ENCODE peak calls at places on chromosomes 6 and 20, in six cellular contexts. J is mammary epithelial cell, N is MM.1S, Z is thoracic aorta, U is A549, Y is stomach. Q is an unnamed sample.

GRCh38 chr6:119308048-119308570 is 41.5 kb downstream of the MAN1A1 start:
- DNase-seq in Z (no peak), Y (no peak), J (peak; percentile 55), N (no peak), U (no peak), Q (no peak)

GRCh38 chr20:31945790-31946189 is 6.1 kb downstream of the PDRG1 start:
- DNase-seq in Z (no peak), U (no peak), J (no peak), N (no peak), Y (no peak), Q (no peak)

GRCh38 chr6:37110455-37111155 is 59.3 kb upstream of the PIM1 start:
- DNase-seq in U (no peak), N (no peak), Y (no peak), J (no peak), Z (no peak), Q (no peak)

GRCh38 chr6:170023620-170024521 is 267.0 kb downstream of the DLL1 start:
- DNase-seq in Z (no peak), Y (peak; percentile 22), U (no peak), N (no peak), J (no peak), Q (no peak)

GRCh38 chr6:84764332-84765049 is at the start of gene TBX18:
- DNase-seq in N (no peak), Y (peak; percentile 39), J (peak; percentile 95), U (peak; percentile 67), Z (peak; percentile 91), Q (no peak)

GRCh38 chr6:11341867-11342266 is 109.4 kb upstream of the NEDD9 start:
- DNase-seq in U (no peak), Z (no peak), N (no peak), J (peak; percentile 72), Y (no peak), Q (no peak)

GRCh38 chr6:147712841-147713240 is 204.4 kb downstream of the SAMD5 start:
- DNase-seq in Z (no peak), N (no peak), U (no peak), Y (no peak), J (no peak), Q (no peak)

GRCh38 chr6:43076928-43077809 is 1.1 kb downstream of the PTK7 start:
- DNase-seq in N (no peak), U (no peak), Y (no peak), J (peak; percentile 67), Z (no peak), Q (no peak)

GRCh38 chr6:101286146-101286545 is 107.4 kb upstream of the GRIK2 start:
- DNase-seq in Y (no peak), N (no peak), J (no peak), U (no peak), Z (no peak), Q (no peak)

DNA sequence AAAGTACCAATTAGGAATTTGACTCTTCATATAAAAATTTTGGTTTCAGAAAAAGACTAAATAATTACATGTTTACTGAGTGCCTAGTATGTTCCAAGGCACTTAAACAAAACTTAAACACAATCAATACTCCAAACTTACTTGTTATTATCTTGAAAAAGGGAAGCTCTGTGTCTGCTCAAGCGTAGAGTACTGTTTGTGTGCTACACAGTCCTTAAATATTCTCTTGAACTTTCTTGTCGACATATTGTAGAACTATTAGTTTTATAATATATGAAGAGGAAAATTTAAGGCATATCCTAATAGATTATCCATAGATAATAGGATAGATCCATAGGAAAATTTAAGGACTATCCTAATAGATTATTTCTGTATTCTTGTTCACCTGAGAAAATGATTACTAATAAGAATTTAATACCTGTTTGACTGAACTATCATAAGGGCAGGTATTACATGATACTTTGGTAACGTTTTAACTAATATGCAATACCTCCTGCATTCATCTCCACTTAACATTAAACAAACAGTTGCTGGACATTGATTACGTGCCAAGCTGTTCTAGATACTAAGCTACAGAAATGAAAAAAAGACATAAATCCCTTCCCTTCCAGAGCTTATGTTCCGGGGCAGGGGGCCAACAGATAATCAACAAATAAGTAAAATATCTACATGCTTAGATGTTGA is 115.1 kb upstream of the BCLAF1 start:
- DNase-seq in Z (no peak), N (no peak), Y (no peak), J (no peak), U (no peak), Q (no peak)
- H3K4me1 ChIP-seq in Z (peaks cover 14% of the 10 kb centered on the region), N (peaks cover 13% of the 10 kb centered on the region), Y (no peaks in the 10 kb centered on the region), J (peaks cover 27% of the 10 kb centered on the region), U (peaks cover 76% of the 10 kb centered on the region), Q (no peaks in the 10 kb centered on the region)

DNA sequence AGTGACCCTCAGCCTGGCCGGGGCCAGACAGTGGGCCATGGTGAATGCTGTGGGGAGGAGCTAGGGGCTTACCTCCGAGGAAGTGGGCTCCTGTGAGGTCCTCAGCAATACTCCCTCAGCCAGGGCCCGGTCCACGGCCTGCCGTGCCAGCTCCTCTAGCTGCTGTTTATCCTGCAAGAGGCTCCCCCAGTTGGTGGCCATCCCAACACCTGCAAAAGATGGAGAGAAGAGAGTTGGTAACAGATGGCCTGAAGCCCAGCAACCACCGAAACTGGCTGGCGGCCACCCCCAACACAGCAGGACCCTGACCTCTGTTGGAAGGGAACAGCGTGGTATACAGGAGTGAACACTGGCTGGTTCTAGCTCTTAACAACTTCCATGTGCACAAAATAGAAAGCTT is 4.0 kb downstream of the GSS start:
- DNase-seq in Z (no peak), J (no peak), U (no peak), Y (no peak), N (no peak), Q (no peak)
- H3K4me1 ChIP-seq in Z (peaks cover 15% of the 10 kb centered on the region), J (peaks cover 10% of the 10 kb centered on the region), U (peaks cover 11% of the 10 kb centered on the region), Y (peaks cover 9% of the 10 kb centered on the region), N (peaks cover 8% of the 10 kb centered on the region), Q (peaks cover 13% of the 10 kb centered on the region)

DNA sequence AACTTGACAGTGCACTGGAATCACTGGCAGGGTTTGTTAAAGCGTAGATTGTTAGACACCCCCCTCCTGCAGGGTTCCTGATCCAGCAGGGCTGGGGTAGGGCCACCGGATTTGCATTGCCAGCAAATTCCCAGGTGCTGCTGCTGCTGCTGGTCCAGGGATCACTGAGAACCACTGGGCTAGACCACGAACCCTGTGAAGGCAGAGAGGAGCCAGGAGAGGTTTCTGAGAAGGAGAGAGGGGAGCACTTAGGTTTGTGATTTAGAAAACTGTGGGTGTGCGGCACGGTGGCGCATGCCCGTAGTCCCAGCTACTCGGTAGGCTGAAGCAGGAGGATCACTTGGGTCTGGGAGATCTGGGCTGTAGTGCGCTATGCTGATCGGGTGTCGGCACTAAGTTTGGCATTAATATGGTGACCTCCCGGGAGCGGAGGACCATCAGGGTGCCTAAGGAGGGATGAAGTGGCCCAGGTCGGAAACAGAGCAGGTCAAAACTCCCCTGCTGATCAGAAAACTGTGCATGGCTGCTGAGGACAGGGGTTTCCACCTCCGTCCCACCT is 53.6 kb upstream of the FAM83D start:
- DNase-seq in N (peak; percentile 58), Z (no peak), Y (no peak), U (no peak), J (no peak), Q (no peak)
- H3K4me1 ChIP-seq in N (peaks cover 85% of the 10 kb centered on the region), Z (no peaks in the 10 kb centered on the region), Y (no peaks in the 10 kb centered on the region), U (peaks cover 32% of the 10 kb centered on the region), J (no peaks in the 10 kb centered on the region), Q (peaks cover 72% of the 10 kb centered on the region)

GRCh38 chr20:38875170-38875993 is 50.8 kb upstream of the FAM83D start:
- DNase-seq in Z (no peak), J (no peak), U (no peak), N (peak; percentile 97), Y (no peak), Q (peak; percentile 90)
- H3K4me1 ChIP-seq in Z (no peaks in the 10 kb centered on the region), J (no peaks in the 10 kb centered on the region), U (peaks cover 32% of the 10 kb centered on the region), N (peaks cover 81% of the 10 kb centered on the region), Y (no peaks in the 10 kb centered on the region), Q (peaks cover 65% of the 10 kb centered on the region)

GRCh38 chr6:15484115-15484514 is 178.7 kb downstream of the DTNBP1 start:
- DNase-seq in J (no peak), N (no peak), U (no peak), Z (no peak), Y (no peak), Q (no peak)
- H3K4me1 ChIP-seq in J (peaks cover 27% of the 10 kb centered on the region), N (peaks cover 16% of the 10 kb centered on the region), U (peaks cover 4% of the 10 kb centered on the region), Z (peaks cover 18% of the 10 kb centered on the region), Y (peaks cover 6% of the 10 kb centered on the region), Q (no peaks in the 10 kb centered on the region)

GRCh38 chr20:50722466-50723155 is 8.8 kb upstream of the PARD6B start:
- DNase-seq in Z (no peak), N (no peak), Y (no peak), J (no peak), U (no peak), Q (no peak)
- H3K4me1 ChIP-seq in Z (peaks cover 45% of the 10 kb centered on the region), N (no peaks in the 10 kb centered on the region), Y (peaks cover 20% of the 10 kb centered on the region), J (peaks cover 23% of the 10 kb centered on the region), U (peaks cover 50% of the 10 kb centered on the region), Q (no peaks in the 10 kb centered on the region)

DNA sequence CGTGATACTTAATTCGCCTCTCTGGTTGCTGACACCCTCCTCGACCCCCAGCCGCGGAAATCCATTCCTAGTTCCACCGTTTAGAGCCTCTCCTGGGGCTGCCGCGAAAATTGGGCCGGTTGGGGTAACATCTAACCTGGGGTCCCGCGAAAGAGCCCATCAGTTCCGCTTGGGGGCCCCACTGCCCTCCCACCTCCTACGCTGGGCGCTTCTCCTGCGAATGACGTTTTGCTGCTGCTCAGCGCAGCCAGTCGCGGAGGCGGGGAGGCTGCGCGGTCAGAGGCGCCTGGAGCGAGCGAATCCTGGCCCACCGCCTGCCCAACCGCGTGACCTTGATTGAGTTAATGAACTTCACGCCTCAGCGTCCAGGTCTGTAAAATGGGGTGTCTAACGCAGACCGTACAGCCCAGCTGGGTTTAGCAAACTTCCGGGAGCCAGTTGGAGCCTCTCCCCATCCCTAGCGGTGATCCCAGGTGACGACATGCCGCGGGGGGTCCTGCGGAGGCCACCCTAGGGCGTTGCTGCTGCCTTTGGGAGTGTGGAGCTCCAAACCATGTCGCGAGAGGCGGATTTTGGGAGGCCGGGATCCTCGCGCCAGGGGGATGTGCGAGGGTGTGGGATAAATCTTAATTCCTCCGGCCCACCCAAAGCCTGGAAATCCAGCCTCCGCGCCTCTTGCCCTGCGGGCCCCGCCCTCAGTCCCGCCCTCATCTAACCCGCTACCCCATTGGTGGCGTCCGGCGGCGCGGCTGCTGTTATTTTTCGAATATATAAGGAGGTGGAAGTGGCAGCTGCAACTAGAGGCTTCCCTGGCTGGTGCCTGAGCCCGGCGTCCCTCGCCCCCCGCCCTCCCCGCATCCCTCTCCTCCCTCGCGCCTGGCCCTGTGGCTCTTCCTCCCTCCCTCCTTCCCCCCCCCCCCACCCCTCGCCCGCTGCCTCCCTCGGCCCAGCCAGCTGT is at the start of gene CDC25B:
- DNase-seq in U (peak; percentile 97), Y (peak; percentile 95), N (peak; percentile 93), J (peak; percentile 89), Z (peak; percentile 88), Q (peak; percentile 92)
- H3K4me1 ChIP-seq in U (peaks cover 36% of the 10 kb centered on the region), Y (peaks cover 36% of the 10 kb centered on the region), N (peaks cover 32% of the 10 kb centered on the region), J (peaks cover 23% of the 10 kb centered on the region), Z (peaks cover 44% of the 10 kb centered on the region), Q (peaks cover 38% of the 10 kb centered on the region)

GRCh38 chr6:44667226-44667625 is 279.7 kb downstream of the CDC5L start:
- DNase-seq in U (no peak), J (peak; percentile 42), Y (no peak), N (no peak), Z (no peak), Q (no peak)

GRCh38 chr6:44665143-44665542 is 277.6 kb downstream of the CDC5L start:
- DNase-seq in Z (no peak), U (no peak), J (no peak), N (no peak), Y (peak; percentile 16), Q (no peak)

GRCh38 chr6:44667668-44668390 is 280.3 kb downstream of the CDC5L start:
- DNase-seq in N (no peak), Z (no peak), J (no peak), U (peak; percentile 18), Y (peak; percentile 39), Q (no peak)

GRCh38 chr6:44665683-44666082 is 278.2 kb downstream of the CDC5L start:
- DNase-seq in N (no peak), Y (peak; percentile 8), J (no peak), U (no peak), Z (no peak), Q (no peak)

GRCh38 chr6:44666324-44666723 is 278.8 kb downstream of the CDC5L start:
- DNase-seq in J (no peak), Z (no peak), Y (no peak), U (no peak), N (no peak), Q (no peak)
- H3K4me1 ChIP-seq in J (peaks cover 33% of the 10 kb centered on the region), Z (no peaks in the 10 kb centered on the region), Y (no peaks in the 10 kb centered on the region), U (peaks cover 9% of the 10 kb centered on the region), N (peaks cover 6% of the 10 kb centered on the region), Q (no peaks in the 10 kb centered on the region)

Q was measured in CD8-positive, alpha-beta memory T cell.